ENCODE peak calls at places on chromosomes 4 and X, in eight cellular contexts. One of them, this sample, is unnamed.

GRCh38 chr4:151997461-151997860 is 236.7 kb upstream of the GATB start:
- DNase-seq in GM23248: no peak
- DNase-seq in stomach: no peak
- DNase-seq in Karpas-422: no peak
- DNase-seq in heart left ventricle: no peak
- DNase-seq in thoracic aorta: no peak
- DNase-seq in ovary: no peak
- DNase-seq in lung: no peak
- DNase-seq in this sample: no peak

GRCh38 chr4:60805500-60806313 is 394.4 kb upstream of the ADGRL3 start:
- DNase-seq in GM23248: peak; percentile 0
- DNase-seq in stomach: no peak
- DNase-seq in Karpas-422: peak; percentile 63
- DNase-seq in heart left ventricle: no peak
- DNase-seq in thoracic aorta: no peak
- DNase-seq in ovary: no peak
- DNase-seq in lung: no peak
- DNase-seq in this sample: no peak

GRCh38 chr4:12963912-12964311 is 520.2 kb downstream of the RAB28 start:
- DNase-seq in GM23248: no peak
- DNase-seq in stomach: no peak
- DNase-seq in Karpas-422: no peak
- DNase-seq in heart left ventricle: no peak
- DNase-seq in thoracic aorta: no peak
- DNase-seq in ovary: no peak
- DNase-seq in lung: no peak
- DNase-seq in this sample: no peak

GRCh38 chr4:9771069-9771468 is 10.4 kb upstream of the DRD5 start:
- DNase-seq in GM23248: no peak
- DNase-seq in stomach: no peak
- DNase-seq in Karpas-422: no peak
- DNase-seq in heart left ventricle: no peak
- DNase-seq in thoracic aorta: no peak
- DNase-seq in ovary: no peak
- DNase-seq in lung: no peak
- DNase-seq in this sample: no peak

GRCh38 chr4:3729885-3730226 is 36.3 kb upstream of the ADRA2C start:
- DNase-seq in GM23248: no peak
- DNase-seq in stomach: no peak
- DNase-seq in Karpas-422: no peak
- DNase-seq in heart left ventricle: no peak
- DNase-seq in thoracic aorta: no peak
- DNase-seq in ovary: no peak
- DNase-seq in lung: no peak
- DNase-seq in this sample: no peak

GRCh38 chr4:7195546-7196282 is 3.4 kb downstream of the SORCS2 start:
- DNase-seq in GM23248: peak; percentile 37
- DNase-seq in stomach: no peak
- DNase-seq in Karpas-422: no peak
- DNase-seq in heart left ventricle: no peak
- DNase-seq in thoracic aorta: no peak
- DNase-seq in ovary: no peak
- DNase-seq in lung: no peak
- DNase-seq in this sample: no peak

GRCh38 chr4:184732126-184732525 is 1.8 kb downstream of the CENPU start:
- DNase-seq in GM23248: peak; percentile 71
- DNase-seq in stomach: no peak
- DNase-seq in Karpas-422: no peak
- DNase-seq in heart left ventricle: no peak
- DNase-seq in thoracic aorta: no peak
- DNase-seq in ovary: no peak
- DNase-seq in lung: peak; percentile 83
- DNase-seq in this sample: no peak

GRCh38 chr4:176150283-176150682 is 45.1 kb downstream of the SPATA4 start:
- DNase-seq in GM23248: peak; percentile 59
- DNase-seq in stomach: no peak
- DNase-seq in Karpas-422: peak; percentile 44
- DNase-seq in heart left ventricle: no peak
- DNase-seq in thoracic aorta: no peak
- DNase-seq in ovary: no peak
- DNase-seq in lung: no peak
- DNase-seq in this sample: no peak

GRCh38 chr4:113355550-113356371 is 306.3 kb downstream of the ANK2 start:
- DNase-seq in GM23248: peak; percentile 96
- DNase-seq in stomach: no peak
- DNase-seq in Karpas-422: peak; percentile 95
- DNase-seq in heart left ventricle: peak; percentile 40
- DNase-seq in thoracic aorta: no peak
- DNase-seq in ovary: no peak
- DNase-seq in lung: no peak
- DNase-seq in this sample: no peak

GRCh38 chr4:8910100-8910821 is 38.6 kb upstream of the HMX1 start:
- DNase-seq in GM23248: no peak
- DNase-seq in stomach: peak; percentile 23
- DNase-seq in Karpas-422: no peak
- DNase-seq in heart left ventricle: no peak
- DNase-seq in thoracic aorta: no peak
- DNase-seq in ovary: peak; percentile 17
- DNase-seq in lung: no peak
- DNase-seq in this sample: no peak

GRCh38 chrX:143781103-143781502 is 60.6 kb upstream of the SPANXN2 start:
- DNase-seq in GM23248: peak; percentile 4
- DNase-seq in stomach: no peak
- DNase-seq in Karpas-422: no peak
- DNase-seq in heart left ventricle: no peak
- DNase-seq in thoracic aorta: no peak
- DNase-seq in ovary: no peak
- DNase-seq in lung: no peak
- DNase-seq in this sample: no peak

GRCh38 chr4:4339504-4340085 is 47.3 kb upstream of the NSG1 start:
- DNase-seq in GM23248: peak; percentile 4
- DNase-seq in stomach: no peak
- DNase-seq in Karpas-422: no peak
- DNase-seq in heart left ventricle: no peak
- DNase-seq in thoracic aorta: no peak
- DNase-seq in ovary: peak; percentile 62
- DNase-seq in lung: peak; percentile 39
- DNase-seq in this sample: no peak

GRCh38 chr4:71732706-71733105 is 51.2 kb downstream of the GC start:
- DNase-seq in GM23248: peak; percentile 70
- DNase-seq in stomach: no peak
- DNase-seq in Karpas-422: peak; percentile 65
- DNase-seq in heart left ventricle: no peak
- DNase-seq in thoracic aorta: no peak
- DNase-seq in ovary: no peak
- DNase-seq in lung: no peak
- DNase-seq in this sample: no peak

GRCh38 chrX:143580266-143580665 is 55.6 kb downstream of the SLITRK4 start:
- DNase-seq in GM23248: no peak
- DNase-seq in stomach: no peak
- DNase-seq in Karpas-422: no peak
- DNase-seq in heart left ventricle: no peak
- DNase-seq in thoracic aorta: no peak
- DNase-seq in ovary: no peak
- DNase-seq in lung: no peak
- DNase-seq in this sample: no peak

GRCh38 chr4:8594097-8595038 is 1.8 kb downstream of the CPZ start:
- DNase-seq in GM23248: peak; percentile 86
- DNase-seq in stomach: peak; percentile 58
- DNase-seq in Karpas-422: peak; percentile 78
- DNase-seq in heart left ventricle: peak; percentile 50
- DNase-seq in thoracic aorta: no peak
- DNase-seq in ovary: peak; percentile 73
- DNase-seq in lung: peak; percentile 63
- DNase-seq in this sample: no peak

GRCh38 chrX:9913041-9913440 is 54.1 kb upstream of the CLDN34 start:
- DNase-seq in GM23248: peak; percentile 67
- DNase-seq in stomach: no peak
- DNase-seq in Karpas-422: no peak
- DNase-seq in heart left ventricle: no peak
- DNase-seq in thoracic aorta: no peak
- DNase-seq in ovary: no peak
- DNase-seq in lung: no peak
- DNase-seq in this sample: no peak
- H3K4me3 ChIP-seq in GM23248: peak overlapping the region; percentile 56
- H3K4me3 ChIP-seq in stomach: no peak overlapping the region
- H3K4me3 ChIP-seq in Karpas-422: no peak overlapping the region
- H3K4me3 ChIP-seq in heart left ventricle: no peak overlapping the region
- H3K4me3 ChIP-seq in thoracic aorta: no peak overlapping the region
- H3K4me3 ChIP-seq in ovary: no peak overlapping the region
- H3K4me3 ChIP-seq in lung: no peak overlapping the region
- H3K4me3 ChIP-seq in this sample: peak overlapping the region; percentile 14

GRCh38 chr4:138188406-138189084 is 53.6 kb downstream of the SLC7A11 start:
- DNase-seq in GM23248: peak; percentile 53
- DNase-seq in stomach: no peak
- DNase-seq in Karpas-422: no peak
- DNase-seq in heart left ventricle: no peak
- DNase-seq in thoracic aorta: no peak
- DNase-seq in ovary: no peak
- DNase-seq in lung: no peak
- DNase-seq in this sample: no peak
- H3K27ac ChIP-seq in GM23248: peak overlapping the region; percentile 24
- H3K27ac ChIP-seq in stomach: no peak overlapping the region
- H3K27ac ChIP-seq in Karpas-422: peak overlapping the region; percentile 93
- H3K27ac ChIP-seq in heart left ventricle: no peak overlapping the region
- H3K27ac ChIP-seq in thoracic aorta: no peak overlapping the region
- H3K27ac ChIP-seq in ovary: no peak overlapping the region
- H3K27ac ChIP-seq in lung: no peak overlapping the region
- H3K27ac ChIP-seq in this sample: no peak overlapping the region

GRCh38 chr4:190018201-190018920 is 8.7 kb downstream of the FRG2 start:
- DNase-seq in GM23248: no peak
- DNase-seq in stomach: no peak
- DNase-seq in Karpas-422: no peak
- DNase-seq in heart left ventricle: no peak
- DNase-seq in thoracic aorta: no peak
- DNase-seq in ovary: no peak
- DNase-seq in lung: no peak
- DNase-seq in this sample: no peak

GRCh38 chr4:190017357-190018200 is 9.5 kb downstream of the FRG2 start:
- DNase-seq in GM23248: peak; percentile 21
- DNase-seq in stomach: no peak
- DNase-seq in Karpas-422: no peak
- DNase-seq in heart left ventricle: no peak
- DNase-seq in thoracic aorta: no peak
- DNase-seq in ovary: no peak
- DNase-seq in lung: no peak
- DNase-seq in this sample: no peak

GRCh38 chr4:190019023-190019858 is 7.8 kb downstream of the FRG2 start:
- DNase-seq in GM23248: peak; percentile 15
- DNase-seq in stomach: no peak
- DNase-seq in Karpas-422: no peak
- DNase-seq in heart left ventricle: no peak
- DNase-seq in thoracic aorta: no peak
- DNase-seq in ovary: no peak
- DNase-seq in lung: no peak
- DNase-seq in this sample: no peak

GRCh38 chr4:190016369-190017289 is 10.4 kb downstream of the FRG2 start:
- DNase-seq in GM23248: no peak
- DNase-seq in stomach: no peak
- DNase-seq in Karpas-422: no peak
- DNase-seq in heart left ventricle: no peak
- DNase-seq in thoracic aorta: no peak
- DNase-seq in ovary: no peak
- DNase-seq in lung: no peak
- DNase-seq in this sample: no peak

DNA sequence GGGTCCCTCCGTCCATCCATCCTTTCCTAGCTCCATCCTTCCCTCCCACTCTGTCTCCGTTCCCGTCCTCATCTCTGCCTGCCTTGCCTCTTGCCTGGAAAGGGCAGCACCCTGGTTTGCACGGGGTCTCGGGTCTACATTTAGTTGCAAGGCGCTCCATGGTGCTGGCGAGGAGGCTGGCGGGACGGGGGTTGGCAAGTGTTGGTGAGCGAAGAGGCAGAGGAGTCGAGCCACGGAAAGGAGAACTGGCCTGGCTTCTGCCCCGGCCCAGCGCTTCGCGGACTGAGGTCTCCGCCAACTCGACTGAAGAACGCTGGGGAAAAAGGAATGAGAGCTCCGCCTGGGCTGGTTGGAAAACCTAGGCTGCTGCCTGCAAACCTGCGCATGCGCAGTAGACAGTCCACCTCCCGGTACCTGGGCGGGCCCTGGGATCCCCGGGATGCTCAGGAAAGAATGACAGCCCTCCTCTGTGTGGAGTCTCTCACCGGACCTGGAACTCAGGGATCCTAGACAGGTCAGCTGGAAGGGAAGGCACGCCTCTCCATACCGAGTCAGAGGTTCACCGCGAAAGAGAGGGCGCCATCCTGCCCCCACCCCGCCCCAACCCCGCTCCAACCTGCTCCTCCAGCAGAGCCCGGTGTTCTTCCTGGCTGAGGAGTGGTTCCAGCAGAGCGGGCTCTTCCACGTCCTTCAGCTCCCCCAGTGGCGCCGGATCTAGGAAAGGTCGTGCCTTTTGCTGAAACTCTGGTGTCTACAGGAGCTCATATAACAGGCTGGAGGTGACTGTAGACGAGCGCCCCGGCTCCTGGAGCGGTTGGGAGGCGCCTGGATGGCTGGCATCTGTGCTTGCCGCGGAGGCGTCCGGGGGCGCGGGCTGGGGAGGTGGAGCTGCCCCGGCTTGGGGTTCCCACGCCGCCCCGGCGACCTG is 6.0 kb downstream of the FRG2 start:
- DNase-seq in GM23248: peak; percentile 59
- DNase-seq in stomach: peak; percentile 51
- DNase-seq in Karpas-422: no peak
- DNase-seq in heart left ventricle: no peak
- DNase-seq in thoracic aorta: no peak
- DNase-seq in ovary: peak; percentile 45
- DNase-seq in lung: peak; percentile 54
- DNase-seq in this sample: no peak
- H3K4me1 ChIP-seq in GM23248: no peaks in the 10 kb centered on the region
- H3K4me1 ChIP-seq in stomach: no peaks in the 10 kb centered on the region
- H3K4me1 ChIP-seq in Karpas-422: no peaks in the 10 kb centered on the region
- H3K4me1 ChIP-seq in heart left ventricle: peaks cover 9% of the 10 kb centered on the region
- H3K4me1 ChIP-seq in thoracic aorta: peaks cover 45% of the 10 kb centered on the region
- H3K4me1 ChIP-seq in ovary: peaks cover 1% of the 10 kb centered on the region
- H3K4me1 ChIP-seq in lung: peaks cover 12% of the 10 kb centered on the region
- H3K4me1 ChIP-seq in this sample: peaks cover 54% of the 10 kb centered on the region

GRCh38 chrX:53318766-53319353 is 37.5 kb upstream of the IQSEC2 start:
- DNase-seq in GM23248: no peak
- DNase-seq in stomach: no peak
- DNase-seq in Karpas-422: no peak
- DNase-seq in heart left ventricle: no peak
- DNase-seq in thoracic aorta: no peak
- DNase-seq in ovary: no peak
- DNase-seq in lung: no peak
- DNase-seq in this sample: no peak
- H3K4me3 ChIP-seq in GM23248: peak overlapping the region; percentile 72
- H3K4me3 ChIP-seq in stomach: peak overlapping the region; percentile 68
- H3K4me3 ChIP-seq in Karpas-422: no peak overlapping the region
- H3K4me3 ChIP-seq in heart left ventricle: no peak overlapping the region
- H3K4me3 ChIP-seq in thoracic aorta: no peak overlapping the region
- H3K4me3 ChIP-seq in ovary: no peak overlapping the region
- H3K4me3 ChIP-seq in lung: no peak overlapping the region
- H3K4me3 ChIP-seq in this sample: no peak overlapping the region

GRCh38 chr4:164799410-164799809 is 45.5 kb downstream of the SMIM31 start:
- DNase-seq in GM23248: no peak
- DNase-seq in stomach: no peak
- DNase-seq in Karpas-422: no peak
- DNase-seq in heart left ventricle: no peak
- DNase-seq in thoracic aorta: no peak
- DNase-seq in ovary: no peak
- DNase-seq in lung: no peak
- DNase-seq in this sample: no peak
- H3K27ac ChIP-seq in GM23248: no peak overlapping the region
- H3K27ac ChIP-seq in stomach: no peak overlapping the region
- H3K27ac ChIP-seq in Karpas-422: no peak overlapping the region
- H3K27ac ChIP-seq in heart left ventricle: no peak overlapping the region
- H3K27ac ChIP-seq in thoracic aorta: no peak overlapping the region
- H3K27ac ChIP-seq in ovary: no peak overlapping the region
- H3K27ac ChIP-seq in lung: no peak overlapping the region
- H3K27ac ChIP-seq in this sample: no peak overlapping the region

GRCh38 chr4:143351149-143351691 is 14.5 kb downstream of the GAB1 start:
- DNase-seq in GM23248: no peak
- DNase-seq in stomach: no peak
- DNase-seq in Karpas-422: no peak
- DNase-seq in heart left ventricle: no peak
- DNase-seq in thoracic aorta: no peak
- DNase-seq in ovary: no peak
- DNase-seq in lung: no peak
- DNase-seq in this sample: no peak
- H3K4me1 ChIP-seq in GM23248: peaks cover 20% of the 10 kb centered on the region
- H3K4me1 ChIP-seq in stomach: peaks cover 41% of the 10 kb centered on the region
- H3K4me1 ChIP-seq in Karpas-422: no peaks in the 10 kb centered on the region
- H3K4me1 ChIP-seq in heart left ventricle: peaks cover 35% of the 10 kb centered on the region
- H3K4me1 ChIP-seq in thoracic aorta: peaks cover 54% of the 10 kb centered on the region
- H3K4me1 ChIP-seq in ovary: peaks cover 19% of the 10 kb centered on the region
- H3K4me1 ChIP-seq in lung: peaks cover 10% of the 10 kb centered on the region
- H3K4me1 ChIP-seq in this sample: peaks cover 56% of the 10 kb centered on the region

This sample was measured in esophagus squamous epithelium.